ENCODE peak calls at places on chromosome 1, in nine cellular contexts. V is ovary, C is testis, F is NB4, M is mammary epithelial cell, B is left ventricle myocardium inferior, P is Peyer's patch, W is right lobe of liver, U is fibroblast of pulmonary artery. J is an unnamed sample.

GRCh38 chr1:178908358-178908757 is 37.5 kb upstream of the ANGPTL1 start:
- DNase-seq in V (no peak), B (no peak), F (no peak), U (peak), W (no peak), M (no peak), C (no peak), P (no peak), J (peak)

GRCh38 chr1:50917128-50917795 is 42.8 kb downstream of the FAF1 start:
- DNase-seq in W (no peak), M (no peak), F (no peak), U (no peak), C (no peak), B (no peak), P (no peak), V (no peak), J (no peak)

GRCh38 chr1:61253059-61253735 is 170.8 kb downstream of the NFIA start:
- DNase-seq in P (peak), C (peak), M (peak), B (peak), U (peak), W (peak), F (peak), V (peak), J (peak)

GRCh38 chr1:55825486-55825885 is 610.3 kb upstream of the USP24 start:
- DNase-seq in B (no peak), C (no peak), U (no peak), M (no peak), F (no peak), V (no peak), W (no peak), P (no peak), J (no peak)

GRCh38 chr1:61370177-61370907 is 288.0 kb downstream of the NFIA start:
- DNase-seq in F (no peak), M (no peak), W (no peak), U (peak), P (no peak), V (no peak), C (no peak), B (no peak), J (no peak)

GRCh38 chr1:17184161-17184665 is 20.7 kb upstream of the PADI1 start:
- DNase-seq in W (no peak), V (no peak), B (no peak), F (no peak), M (no peak), C (no peak), U (no peak), P (no peak), J (no peak)

GRCh38 chr1:7646981-7647901 is 123.9 kb upstream of the VAMP3 start:
- DNase-seq in U (peak), B (peak), C (peak), W (peak), P (peak), F (peak), V (peak), M (peak), J (peak)

GRCh38 chr1:14143777-14144176 is 443.8 kb downstream of the PRDM2 start:
- DNase-seq in V (no peak), W (no peak), M (no peak), P (no peak), B (no peak), U (no peak), C (no peak), F (no peak), J (no peak)

GRCh38 chr1:43121251-43121650 is 50.8 kb downstream of the EBNA1BP2 start:
- DNase-seq in F (no peak), V (no peak), C (no peak), M (peak), U (no peak), P (no peak), W (no peak), B (no peak), J (no peak)

GRCh38 chr1:183043872-183044859 is 20.9 kb downstream of the LAMC1 start:
- DNase-seq in V (no peak), B (no peak), C (no peak), P (no peak), F (no peak), W (no peak), M (peak), U (no peak), J (peak)

GRCh38 chr1:102318104-102318806 is 321.5 kb upstream of the OLFM3 start:
- DNase-seq in F (no peak), M (no peak), W (no peak), B (no peak), V (no peak), U (no peak), P (no peak), C (no peak), J (no peak)
- H3K4me3 ChIP-seq in F (no peak), M (no peak), W (no peak), B (no peak), V (no peak), U (no peak), P (no peak), C (no peak), J (no peak)

GRCh38 chr1:238953448-238953847 is 432.9 kb upstream of the CHRM3 start:
- DNase-seq in M (no peak), V (no peak), P (no peak), W (no peak), U (no peak), C (no peak), B (no peak), F (no peak), J (no peak)
- TF ChIP-seq CTCF in M (peak), V (no peak), P (no peak), W (no peak), U (no peak), C (peak), B (no peak), F (no peak), J (no peak)

GRCh38 chr1:44806025-44806703 is 987 bp downstream of the DYNLT4 start:
- DNase-seq in F (no peak), W (peak), M (no peak), B (peak), V (no peak), C (no peak), P (no peak), U (no peak), J (no peak)

GRCh38 chr1:44808938-44809917 is 905 bp downstream of the BTBD19 start:
- DNase-seq in C (peak), W (peak), U (peak), F (peak), B (peak), P (peak), M (no peak), V (peak), J (peak)

GRCh38 chr1:44808063-44808937 is at the start of gene BTBD19:
- DNase-seq in P (no peak), M (no peak), U (peak), C (peak), B (peak), F (no peak), V (peak), W (peak), J (peak)

GRCh38 chr1:44806704-44807363 is at the start of gene DYNLT4:
- DNase-seq in U (no peak), V (no peak), B (no peak), C (no peak), F (no peak), M (no peak), P (no peak), W (peak), J (no peak)

DNA sequence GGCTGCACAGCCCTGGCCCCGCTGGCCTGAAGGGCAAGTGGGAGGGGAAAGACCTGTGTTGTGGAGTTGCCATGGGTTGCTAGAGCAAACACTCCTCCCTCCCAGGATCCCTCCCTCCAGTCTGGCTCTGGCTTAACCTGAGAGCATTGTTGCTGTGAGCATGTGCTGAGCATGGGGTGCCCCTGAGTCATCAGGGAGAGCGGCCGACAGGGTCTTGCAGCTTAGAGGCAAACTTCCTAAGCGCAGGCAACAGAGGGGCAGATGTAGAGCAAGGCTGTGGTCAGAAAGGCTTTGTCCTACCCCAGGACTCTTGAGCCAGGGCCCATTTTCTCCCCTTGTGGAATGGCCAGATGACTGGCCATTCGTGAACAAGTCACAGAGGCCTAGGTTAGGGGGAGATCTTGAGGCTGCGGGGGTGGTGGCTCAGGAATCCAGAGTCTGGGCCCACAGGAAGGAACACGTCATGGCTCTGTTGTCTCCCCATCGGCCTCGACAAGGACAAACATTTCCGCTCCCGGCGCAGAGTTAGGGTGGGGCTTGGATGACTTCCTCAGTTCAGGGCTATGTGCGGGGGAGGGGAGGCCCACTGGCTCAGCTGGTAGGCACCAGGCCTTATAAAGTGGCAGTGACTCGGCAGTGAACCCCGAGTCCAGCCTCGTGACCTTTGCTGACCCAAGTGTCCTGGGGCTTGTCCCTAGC is 362 bp upstream of the DYNLT4 start:
- DNase-seq in C (peak), W (peak), M (peak), U (peak), V (peak), P (peak), F (peak), B (peak), J (peak)
- H3K4me3 ChIP-seq in C (no peak), W (no peak), M (no peak), U (peak), V (peak), P (no peak), F (peak), B (peak), J (peak)

GRCh38 chr1:117570988-117571409 is 34.8 kb upstream of the TENT5C start:
- DNase-seq in B (no peak), M (no peak), W (no peak), V (no peak), U (no peak), P (peak), F (no peak), C (no peak), J (no peak)

GRCh38 chr1:117567435-117567834 is 38.4 kb upstream of the TENT5C start:
- DNase-seq in V (no peak), C (no peak), P (no peak), W (no peak), U (no peak), M (no peak), B (no peak), F (no peak), J (no peak)

GRCh38 chr1:117567976-117568375 is 37.9 kb upstream of the TENT5C start:
- DNase-seq in U (no peak), B (no peak), F (no peak), P (no peak), M (no peak), C (no peak), W (no peak), V (no peak), J (no peak)

GRCh38 chr1:117569956-117570355 is 35.9 kb upstream of the TENT5C start:
- DNase-seq in U (no peak), W (no peak), F (no peak), B (no peak), C (no peak), V (no peak), M (no peak), P (no peak), J (no peak)

DNA sequence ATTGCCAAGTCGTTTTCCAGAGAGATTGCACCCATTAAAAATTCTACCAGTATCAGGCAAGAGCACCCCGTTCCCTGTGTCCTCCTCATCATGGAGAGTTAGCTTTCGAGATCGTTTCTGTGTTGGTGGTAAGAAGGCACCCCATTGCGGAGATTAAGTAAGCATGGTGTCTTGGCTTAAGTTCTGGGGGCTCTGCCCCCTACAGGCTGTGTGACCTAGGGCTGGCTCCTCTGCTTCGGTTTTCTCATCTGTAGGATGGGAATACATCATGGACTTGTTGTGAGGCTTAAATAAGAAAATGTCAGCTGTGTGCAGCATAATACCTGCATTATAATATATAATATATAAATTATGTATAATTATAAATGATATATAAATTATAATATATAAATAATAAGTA is 36.8 kb upstream of the TENT5C start:
- DNase-seq in C (no peak), U (no peak), F (no peak), M (no peak), P (no peak), W (no peak), B (no peak), V (no peak), J (no peak)
- TF ChIP-seq CTCF in C (no peak), U (no peak), F (no peak), M (no peak), P (no peak), W (no peak), B (no peak), V (no peak), J (no peak)

GRCh38 chr1:85616736-85617135 is 36.2 kb downstream of the CCN1 start:
- DNase-seq in F (no peak), W (no peak), M (no peak), C (no peak), U (no peak), P (no peak), B (no peak), V (no peak), J (no peak)

GRCh38 chr1:85617582-85618237 is 37.1 kb downstream of the CCN1 start:
- DNase-seq in B (no peak), P (no peak), W (no peak), V (no peak), C (no peak), M (no peak), U (peak), F (no peak), J (peak)

GRCh38 chr1:85624361-85624760 is 43.8 kb downstream of the CCN1 start:
- DNase-seq in C (no peak), P (no peak), W (no peak), V (no peak), B (no peak), M (no peak), F (no peak), U (no peak), J (peak)

GRCh38 chr1:85623061-85623471 is 42.5 kb downstream of the CCN1 start:
- DNase-seq in B (no peak), V (no peak), W (no peak), P (no peak), C (no peak), U (peak), F (no peak), M (peak), J (peak)

GRCh38 chr1:85621430-85621829 is 40.9 kb downstream of the CCN1 start:
- DNase-seq in U (no peak), M (no peak), W (no peak), P (no peak), C (no peak), F (no peak), V (no peak), B (no peak), J (no peak)
- H3K4me3 ChIP-seq in U (no peak), M (no peak), W (no peak), P (no peak), C (no peak), F (no peak), V (no peak), B (no peak), J (no peak)